ENCODE peak calls at places on chromosomes 1 and 21, in eight cellular contexts. W, H, J, S, D, Y, E and O are unnamed samples.

GRCh38 chr1:191882870-191883269 is 275.4 kb upstream of the RGS18 start:
- DNase-seq in W (no peak), H (no peak), J (no peak), S (no peak), D (no peak), Y (no peak), E (no peak), O (no peak)

GRCh38 chr1:170513138-170513537 is 18.8 kb upstream of the GORAB start:
- DNase-seq in W (no peak), H (no peak), J (no peak), S (peak), D (no peak), Y (no peak), E (no peak), O (no peak)

GRCh38 chr1:161235957-161236775 is 1.8 kb downstream of the NR1I3 start:
- DNase-seq in W (no peak), H (no peak), J (no peak), S (no peak), D (no peak), Y (no peak), E (no peak), O (no peak)

GRCh38 chr1:37692834-37693175 is 489 bp downstream of the CDCA8 start:
- DNase-seq in W (no peak), H (no peak), J (no peak), S (no peak), D (no peak), Y (no peak), E (no peak), O (no peak)

GRCh38 chr1:61141288-61142044 is 59.1 kb downstream of the NFIA start:
- DNase-seq in W (peak), H (no peak), J (no peak), S (no peak), D (no peak), Y (no peak), E (peak), O (no peak)

GRCh38 chr1:156383023-156383422 is 14.0 kb downstream of the RHBG start:
- DNase-seq in W (peak), H (peak), J (no peak), S (peak), D (peak), Y (peak), E (peak), O (no peak)

GRCh38 chr1:47201179-47201578 is 11.3 kb upstream of the PDZK1IP1 start:
- DNase-seq in W (peak), H (no peak), J (no peak), S (no peak), D (no peak), Y (no peak), E (no peak), O (peak)

GRCh38 chr21:34950980-34951379 is 98.1 kb downstream of the RUNX1 start:
- DNase-seq in W (no peak), H (no peak), J (no peak), S (no peak), D (no peak), Y (no peak), E (no peak), O (no peak)

GRCh38 chr1:227559499-227559898 is 3.9 kb upstream of the ZNF678 start:
- DNase-seq in W (no peak), H (no peak), J (no peak), S (no peak), D (no peak), Y (no peak), E (no peak), O (no peak)

GRCh38 chr1:53919675-53920066 is 25.7 kb downstream of the DIO1 start:
- DNase-seq in W (peak), H (no peak), J (no peak), S (no peak), D (no peak), Y (no peak), E (no peak), O (no peak)

GRCh38 chr1:4169991-4170390 is 269.9 kb upstream of the C1orf174 start:
- DNase-seq in W (no peak), H (no peak), J (no peak), S (no peak), D (no peak), Y (no peak), E (no peak), O (no peak)

GRCh38 chr1:76070538-76070937 is 4.0 kb upstream of the ST6GALNAC3 start:
- DNase-seq in W (no peak), H (no peak), J (no peak), S (no peak), D (no peak), Y (no peak), E (no peak), O (no peak)

GRCh38 chr1:24321150-24321549 is 2.0 kb downstream of the GRHL3 start:
- DNase-seq in W (no peak), H (no peak), J (no peak), S (no peak), D (no peak), Y (no peak), E (no peak), O (no peak)

GRCh38 chr1:202479630-202480029 is 131.1 kb downstream of the PPP1R12B start:
- DNase-seq in W (peak), H (no peak), J (no peak), S (no peak), D (no peak), Y (no peak), E (no peak), O (no peak)

GRCh38 chr1:156065871-156066270 is 4.9 kb downstream of the RAB25 start:
- DNase-seq in W (no peak), H (no peak), J (no peak), S (no peak), D (no peak), Y (no peak), E (no peak), O (no peak)

GRCh38 chr1:15410223-15410883 is 665 bp downstream of the EFHD2 start:
- DNase-seq in W (no peak), H (peak), J (no peak), S (no peak), D (no peak), Y (no peak), E (no peak), O (no peak)

GRCh38 chr1:53693361-53693760 is 45.6 kb downstream of the GLIS1 start:
- DNase-seq in W (no peak), H (no peak), J (no peak), S (no peak), D (no peak), Y (no peak), E (no peak), O (no peak)

GRCh38 chr1:28668191-28668955 is at the start of gene GMEB1:
- DNase-seq in W (peak), H (peak), J (no peak), S (peak), D (peak), Y (peak), E (peak), O (peak)

GRCh38 chr1:17009706-17010105 is 2.0 kb downstream of the ATP13A2 start:
- DNase-seq in W (no peak), H (peak), J (no peak), S (no peak), D (no peak), Y (no peak), E (no peak), O (no peak)

GRCh38 chr1:84143796-84144565 is at the start of gene PRKACB:
- DNase-seq in W (peak), H (peak), J (no peak), S (no peak), D (no peak), Y (peak), E (peak), O (no peak)

GRCh38 chr1:54610048-54610447 is 13.3 kb downstream of the FAM151A start:
- DNase-seq in W (peak), H (no peak), J (no peak), S (peak), D (no peak), Y (no peak), E (peak), O (no peak)

GRCh38 chr1:216710042-216710441 is 13.2 kb downstream of the ESRRG start:
- DNase-seq in W (no peak), H (no peak), J (no peak), S (no peak), D (no peak), Y (no peak), E (no peak), O (no peak)

GRCh38 chr21:35223480-35224156 is 174.5 kb upstream of the RUNX1 start:
- DNase-seq in W (peak), H (no peak), J (no peak), S (no peak), D (no peak), Y (no peak), E (no peak), O (no peak)

GRCh38 chr1:75954594-75954993 is 22.4 kb upstream of the ASB17 start:
- DNase-seq in W (peak), H (no peak), J (no peak), S (no peak), D (no peak), Y (no peak), E (no peak), O (no peak)

GRCh38 chr1:10724948-10725852 is 71.2 kb downstream of the CASZ1 start:
- DNase-seq in W (peak), H (no peak), J (peak), S (no peak), D (no peak), Y (peak), E (peak), O (no peak)

GRCh38 chr1:84836145-84836544 is 56.9 kb downstream of the LPAR3 start:
- DNase-seq in W (peak), H (no peak), J (no peak), S (no peak), D (peak), Y (no peak), E (no peak), O (no peak)

GRCh38 chr1:54809496-54810074 is 8.5 kb upstream of the TTC22 start:
- DNase-seq in W (no peak), H (no peak), J (no peak), S (no peak), D (no peak), Y (no peak), E (no peak), O (no peak)

GRCh38 chr1:151398691-151399065 is 695 bp upstream of the PSMB4 start:
- DNase-seq in W (no peak), H (no peak), J (no peak), S (no peak), D (no peak), Y (no peak), E (no peak), O (no peak)

GRCh38 chr1:179108644-179109043 is 26.8 kb downstream of the TOR3A start:
- DNase-seq in W (no peak), H (no peak), J (no peak), S (no peak), D (no peak), Y (no peak), E (no peak), O (no peak)

GRCh38 chr1:179104851-179105250 is 23.0 kb downstream of the TOR3A start:
- DNase-seq in W (no peak), H (no peak), J (no peak), S (no peak), D (no peak), Y (no peak), E (no peak), O (no peak)

GRCh38 chr1:179107706-179108629 is 26.1 kb downstream of the TOR3A start:
- DNase-seq in W (no peak), H (no peak), J (no peak), S (no peak), D (no peak), Y (no peak), E (no peak), O (no peak)

GRCh38 chr1:179103999-179104398 is 22.1 kb downstream of the TOR3A start:
- DNase-seq in W (no peak), H (no peak), J (no peak), S (no peak), D (no peak), Y (no peak), E (no peak), O (no peak)

GRCh38 chr1:179105393-179105792 is 23.5 kb downstream of the TOR3A start:
- DNase-seq in W (peak), H (peak), J (no peak), S (peak), D (no peak), Y (no peak), E (no peak), O (no peak)
- TF ChIP-seq CTCF in W (peak), H (peak), J (peak), S (peak), D (peak), Y (peak), E (peak), O (no peak)

GRCh38 chr1:50436489-50436888 is 13.2 kb upstream of the DMRTA2 start:
- DNase-seq in W (no peak), H (no peak), J (no peak), S (no peak), D (no peak), Y (no peak), E (no peak), O (no peak)

GRCh38 chr1:50441183-50441582 is 17.9 kb upstream of the DMRTA2 start:
- DNase-seq in W (no peak), H (no peak), J (no peak), S (no peak), D (no peak), Y (no peak), E (no peak), O (no peak)

GRCh38 chr1:50438945-50439344 is 15.7 kb upstream of the DMRTA2 start:
- DNase-seq in W (no peak), H (no peak), J (no peak), S (no peak), D (no peak), Y (no peak), E (no peak), O (no peak)
- TF ChIP-seq CTCF in W (no peak), H (peak), J (no peak), S (no peak), D (peak), Y (peak), E (no peak), O (no peak)

GRCh38 chr1:109944541-109944940 is 33.9 kb downstream of the CSF1 start:
- DNase-seq in W (no peak), H (no peak), J (no peak), S (no peak), D (no peak), Y (no peak), E (no peak), O (no peak)
- TF ChIP-seq CTCF in W (no peak), H (no peak), J (no peak), S (no peak), D (no peak), Y (no peak), E (no peak), O (no peak)

GRCh38 chr1:112855152-112855836 is 100.7 kb downstream of the SLC16A1 start:
- DNase-seq in W (no peak), H (no peak), J (no peak), S (no peak), D (no peak), Y (no peak), E (no peak), O (no peak)
- TF ChIP-seq CTCF in W (no peak), H (no peak), J (no peak), S (no peak), D (no peak), Y (no peak), E (no peak), O (no peak)

DNA sequence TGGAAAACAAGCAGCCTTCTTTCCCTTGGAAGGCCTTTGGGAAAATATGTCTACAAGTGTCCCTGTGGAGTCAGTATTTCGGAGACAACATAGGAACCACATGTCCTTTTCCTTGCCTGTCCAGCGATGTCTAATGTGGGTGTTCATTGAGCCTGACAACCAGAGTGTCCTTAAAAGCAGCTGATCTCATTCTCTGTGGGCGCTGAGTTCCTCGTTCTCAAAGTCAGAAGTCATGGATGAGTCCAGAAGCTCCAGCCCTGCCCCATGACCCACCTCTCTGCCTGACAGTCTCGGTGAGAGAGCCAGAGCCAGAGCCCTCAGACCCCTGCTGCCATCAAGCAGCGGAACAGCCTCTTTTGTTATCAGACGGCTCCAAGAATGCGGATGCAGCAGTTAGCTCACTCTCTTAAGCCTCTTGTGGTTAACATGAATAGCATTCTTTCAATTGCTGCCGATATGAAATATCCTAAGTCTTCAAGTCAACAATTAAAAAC is 329.2 kb downstream of the TGFB2 start:
- DNase-seq in W (peak), H (no peak), J (peak), S (peak), D (peak), Y (no peak), E (peak), O (no peak)
- TF ChIP-seq CTCF in W (peak), H (no peak), J (no peak), S (no peak), D (no peak), Y (no peak), E (no peak), O (no peak)

DNA sequence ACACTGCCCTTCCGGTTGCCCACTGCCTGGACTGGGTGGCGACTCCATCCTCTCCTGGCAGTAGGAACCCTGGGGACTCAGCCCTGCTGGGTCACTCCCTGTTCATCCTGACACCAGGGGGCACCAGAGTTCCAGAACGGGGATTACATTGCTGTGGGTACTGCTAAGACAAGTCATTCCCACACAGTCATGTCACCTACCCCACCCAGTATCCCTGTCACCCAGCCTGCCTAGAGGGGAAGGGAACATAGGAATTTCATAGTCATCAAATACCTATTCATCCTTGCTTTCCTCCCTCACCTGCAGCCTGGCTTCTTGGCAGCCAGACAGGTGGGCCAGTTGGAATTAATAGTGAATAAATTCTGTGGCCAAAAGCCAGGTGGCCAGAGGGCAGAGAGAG is 9.8 kb upstream of the SFN start:
- DNase-seq in W (peak), H (peak), J (peak), S (peak), D (peak), Y (peak), E (peak), O (peak)
- TF ChIP-seq CTCF in W (peak), H (peak), J (peak), S (no peak), D (peak), Y (peak), E (peak), O (peak)

GRCh38 chr1:157622471-157622870 is 24.6 kb upstream of the FCRL4 start:
- DNase-seq in W (no peak), H (no peak), J (no peak), S (no peak), D (no peak), Y (no peak), E (no peak), O (no peak)

GRCh38 chr1:157628773-157629172 is 30.9 kb upstream of the FCRL4 start:
- DNase-seq in W (no peak), H (no peak), J (no peak), S (no peak), D (no peak), Y (no peak), E (no peak), O (no peak)

GRCh38 chr1:157624471-157624870 is 26.6 kb upstream of the FCRL4 start:
- DNase-seq in W (no peak), H (no peak), J (no peak), S (no peak), D (no peak), Y (no peak), E (no peak), O (no peak)

DNA sequence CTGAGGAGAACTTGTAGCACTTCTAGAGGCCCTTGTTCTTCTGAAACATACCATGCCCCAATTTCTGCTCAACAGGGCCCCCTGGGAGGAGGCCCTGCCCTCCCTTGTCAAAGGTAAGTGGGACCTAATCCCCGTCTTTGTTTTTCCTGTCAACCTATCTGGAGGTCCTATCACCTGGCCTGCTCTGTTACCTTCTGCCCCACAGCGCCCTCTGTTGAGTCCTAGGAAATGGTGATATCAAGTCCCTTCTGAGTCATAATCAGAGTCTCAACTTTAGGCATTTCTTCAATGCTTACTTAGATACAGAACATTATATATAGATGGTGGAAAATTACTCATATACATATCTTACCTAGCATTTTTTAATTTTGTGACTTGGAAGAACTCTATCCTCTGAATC is 28.2 kb upstream of the FCRL4 start:
- DNase-seq in W (no peak), H (peak), J (no peak), S (peak), D (peak), Y (no peak), E (no peak), O (no peak)
- TF ChIP-seq CTCF in W (no peak), H (peak), J (no peak), S (peak), D (peak), Y (peak), E (no peak), O (no peak)

GRCh38 chr1:19167140-19167539 is 42.9 kb downstream of the UBR4 start:
- DNase-seq in W (no peak), H (no peak), J (no peak), S (no peak), D (no peak), Y (no peak), E (no peak), O (no peak)
- TF ChIP-seq CTCF in W (no peak), H (no peak), J (no peak), S (no peak), D (no peak), Y (no peak), E (no peak), O (no peak)

DNA sequence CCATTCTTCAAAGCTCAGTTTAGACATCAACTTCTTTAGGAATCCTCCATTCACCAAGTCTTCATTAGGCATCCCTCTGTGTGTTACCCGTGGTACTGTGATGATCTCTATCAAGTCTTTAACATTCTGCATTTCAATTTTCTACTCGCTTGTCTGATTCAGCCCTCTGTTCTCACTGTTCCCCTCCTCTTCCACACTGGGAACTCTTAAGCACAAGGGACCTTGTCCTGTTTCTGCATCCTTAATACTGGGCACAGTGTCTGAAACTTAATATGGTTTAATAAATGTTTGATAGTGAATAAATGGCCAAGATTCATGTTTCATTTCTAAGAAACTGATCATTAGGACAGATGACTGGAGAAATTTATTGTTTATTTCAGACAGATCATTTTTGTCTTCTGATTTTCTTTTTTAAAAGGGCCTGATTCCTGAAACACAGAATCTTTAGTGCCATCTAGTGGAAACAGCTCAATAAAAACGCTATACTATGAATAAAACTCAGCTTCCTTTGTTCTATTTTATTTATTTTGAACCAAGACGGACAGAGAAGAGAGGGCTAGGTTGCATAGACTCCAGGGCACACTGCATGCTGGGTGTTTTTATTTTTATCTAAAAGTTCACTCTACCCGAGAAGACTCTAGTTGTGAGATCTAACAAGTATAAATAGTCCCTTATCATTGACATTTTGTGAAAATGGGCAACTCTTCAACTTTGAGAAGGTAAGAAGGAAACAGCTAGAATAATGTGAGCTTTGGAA is 7.0 kb upstream of the TRIM45 start:
- DNase-seq in W (peak), H (peak), J (no peak), S (no peak), D (peak), Y (no peak), E (peak), O (no peak)
- TF ChIP-seq CTCF in W (peak), H (peak), J (no peak), S (no peak), D (peak), Y (peak), E (peak), O (no peak)